ENCODE peak calls at places on chromosomes 16 and 17, in six cellular contexts. T is H1, A is neuronal stem cell, W is H9, G is mesenchymal stem cell, P is trophoblast cell. H is an unnamed sample.
A peak's percentile ranks its signal among the peaks of the same experiment; 100 is the strongest.

GRCh38 chr16:27753563-27753962 is 203.6 kb downstream of the KATNIP start:
- DNase-seq in T (no peak), A (no peak), W (no peak), G (no peak), P (no peak), H (no peak)

GRCh38 chr16:30088832-30089624 is 2.7 kb downstream of the TBX6 start:
- DNase-seq in T (no peak), A (no peak), W (no peak), G (no peak), P (no peak), H (no peak)

GRCh38 chr16:72996291-72997062 is 51.5 kb downstream of the ZFHX3 start:
- DNase-seq in T (no peak), A (no peak), W (no peak), G (no peak), P (peak; percentile 79), H (no peak)

GRCh38 chr16:85390511-85391174 is 222.5 kb upstream of the GSE1 start:
- DNase-seq in T (peak; percentile 42), A (no peak), W (no peak), G (peak; percentile 95), P (peak; percentile 96), H (peak; percentile 95)

GRCh38 chr17:10071141-10071540 is 127.3 kb downstream of the GAS7 start:
- DNase-seq in T (no peak), A (no peak), W (no peak), G (no peak), P (no peak), H (no peak)

GRCh38 chr17:42618442-42619150 is 9.1 kb downstream of the TUBG1 start:
- DNase-seq in T (peak; percentile 77), A (no peak), W (peak; percentile 91), G (peak; percentile 25), P (peak; percentile 12), H (no peak)

GRCh38 chr17:4529533-4530152 is 25.5 kb downstream of the MYBBP1A start:
- DNase-seq in T (no peak), A (no peak), W (no peak), G (no peak), P (no peak), H (no peak)

GRCh38 chr17:38352245-38353083 is 820 bp downstream of the SOCS7 start:
- DNase-seq in T (peak; percentile 66), A (no peak), W (peak; percentile 61), G (peak; percentile 52), P (no peak), H (no peak)

GRCh38 chr17:48754500-48755261 is 26.1 kb upstream of the HOXB13 start:
- DNase-seq in T (peak; percentile 75), A (no peak), W (peak; percentile 92), G (no peak), P (no peak), H (no peak)

GRCh38 chr16:27894441-27894840 is 169.1 kb downstream of the GSG1L start:
- DNase-seq in T (no peak), A (no peak), W (no peak), G (no peak), P (no peak), H (no peak)

GRCh38 chr16:12646490-12647274 is 157.0 kb downstream of the CPPED1 start:
- DNase-seq in T (no peak), A (no peak), W (no peak), G (peak; percentile 20), P (no peak), H (no peak)

GRCh38 chr16:57590654-57591085 is 37.8 kb upstream of the ADGRG1 start:
- DNase-seq in T (no peak), A (no peak), W (no peak), G (peak; percentile 91), P (peak; percentile 61), H (peak; percentile 80)

GRCh38 chr17:61323015-61323379 is 76.6 kb upstream of the TBX2 start:
- DNase-seq in T (no peak), A (no peak), W (no peak), G (no peak), P (no peak), H (no peak)

GRCh38 chr16:1680361-1680760 is 2.3 kb downstream of the JPT2 start:
- DNase-seq in T (no peak), A (no peak), W (no peak), G (no peak), P (no peak), H (no peak)
- H3K14ac ChIP-seq in T (no peak overlapping the region), A (no peak overlapping the region), W (no peak overlapping the region), G (no peak overlapping the region), P (peak overlapping the region; percentile 30), H (no peak overlapping the region)

DNA sequence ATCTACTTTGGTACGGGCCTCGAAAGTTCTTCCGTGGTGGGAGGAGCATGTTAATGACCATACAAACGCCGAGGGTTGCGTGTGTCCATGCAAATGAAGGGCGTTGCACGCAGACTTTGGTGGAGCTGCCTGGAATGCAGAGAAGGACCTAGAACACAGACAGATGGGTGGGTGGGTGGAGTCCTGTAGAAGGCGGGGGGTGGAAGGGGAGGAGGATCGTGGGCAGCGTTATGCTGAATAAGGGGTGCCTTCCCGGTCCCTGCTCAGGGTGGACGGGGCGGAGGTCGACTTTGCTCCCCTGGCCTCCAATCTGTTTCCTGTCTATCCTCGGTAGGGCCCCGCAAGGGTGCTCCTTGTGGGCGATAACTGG is 795 bp upstream of the PAQR4 start:
- DNase-seq in T (no peak), A (no peak), W (no peak), G (no peak), P (no peak), H (no peak)
- H3K14ac ChIP-seq in T (no peak overlapping the region), A (no peak overlapping the region), W (no peak overlapping the region), G (no peak overlapping the region), P (no peak overlapping the region), H (no peak overlapping the region)

GRCh38 chr17:19333132-19333440 is 29.4 kb downstream of the B9D1 start:
- DNase-seq in T (no peak), A (no peak), W (no peak), G (no peak), P (no peak), H (no peak)

GRCh38 chr17:19330271-19330670 is 32.3 kb downstream of the B9D1 start:
- DNase-seq in T (no peak), A (no peak), W (no peak), G (no peak), P (no peak), H (no peak)

GRCh38 chr17:19331134-19331533 is 31.4 kb downstream of the B9D1 start:
- DNase-seq in T (no peak), A (no peak), W (no peak), G (peak; percentile 77), P (peak; percentile 80), H (peak; percentile 92)

GRCh38 chr17:19332371-19333131 is 30.0 kb downstream of the B9D1 start:
- DNase-seq in T (no peak), A (no peak), W (no peak), G (no peak), P (peak; percentile 57), H (no peak)

GRCh38 chr17:19331553-19332245 is 30.8 kb downstream of the B9D1 start:
- DNase-seq in T (no peak), A (no peak), W (no peak), G (no peak), P (no peak), H (peak; percentile 22)
- H3K14ac ChIP-seq in T (no peak overlapping the region), A (no peak overlapping the region), W (no peak overlapping the region), G (no peak overlapping the region), P (peak overlapping the region; percentile 10), H (peak overlapping the region; percentile 40)

GRCh38 chr17:75900691-75901533 is 3.8 kb downstream of the MRPL38 start:
- DNase-seq in T (no peak), A (no peak), W (peak; percentile 25), G (no peak), P (no peak), H (no peak)

GRCh38 chr17:75902406-75902805 is 2.3 kb downstream of the MRPL38 start:
- DNase-seq in T (no peak), A (no peak), W (no peak), G (no peak), P (no peak), H (no peak)

GRCh38 chr17:75899353-75899752 is 2.6 kb upstream of the TRIM65 start:
- DNase-seq in T (no peak), A (no peak), W (peak; percentile 30), G (no peak), P (no peak), H (no peak)

GRCh38 chr17:75899767-75900468 is 3.2 kb upstream of the TRIM65 start:
- DNase-seq in T (no peak), A (no peak), W (no peak), G (no peak), P (no peak), H (no peak)

GRCh38 chr17:75901727-75902126 is 3.0 kb downstream of the MRPL38 start:
- DNase-seq in T (no peak), A (no peak), W (no peak), G (no peak), P (no peak), H (no peak)
- H3K14ac ChIP-seq in T (no peak overlapping the region), A (no peak overlapping the region), W (no peak overlapping the region), G (no peak overlapping the region), P (no peak overlapping the region), H (no peak overlapping the region)

DNA sequence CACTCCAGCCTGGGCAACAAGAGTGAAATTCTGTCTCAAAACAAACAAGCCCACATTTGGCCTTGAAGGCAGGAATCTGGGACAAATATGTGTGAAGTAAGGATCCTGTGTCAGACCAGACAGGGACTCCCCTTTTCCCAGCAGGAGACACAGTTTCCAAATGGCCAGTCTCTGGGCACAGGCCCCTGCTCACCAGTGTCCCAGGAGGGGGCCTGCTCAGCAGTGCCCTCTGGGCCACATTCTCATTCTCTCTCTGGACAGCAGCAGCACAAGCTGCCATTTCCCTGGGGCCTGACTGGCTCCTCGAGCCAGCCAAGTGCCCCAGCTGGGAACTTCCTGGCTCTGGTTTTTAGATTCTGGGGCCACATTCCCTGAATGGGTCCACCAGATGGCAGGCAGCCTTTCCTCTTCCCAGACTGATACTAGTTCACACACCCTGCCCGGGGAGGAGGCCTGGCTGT is 11.7 kb upstream of the MNT start:
- DNase-seq in T (peak; percentile 57), A (no peak), W (peak; percentile 81), G (peak; percentile 66), P (peak; percentile 46), H (no peak)
- H3K14ac ChIP-seq in T (no peak overlapping the region), A (no peak overlapping the region), W (no peak overlapping the region), G (no peak overlapping the region), P (no peak overlapping the region), H (peak overlapping the region; percentile 37)

GRCh38 chr17:12964162-12964561 is 53.7 kb downstream of the ELAC2 start:
- DNase-seq in T (no peak), A (no peak), W (no peak), G (no peak), P (no peak), H (no peak)

GRCh38 chr17:12964840-12965239 is 53.0 kb downstream of the ELAC2 start:
- DNase-seq in T (no peak), A (no peak), W (no peak), G (no peak), P (no peak), H (no peak)

GRCh38 chr17:12965988-12966387 is 51.8 kb downstream of the ELAC2 start:
- DNase-seq in T (no peak), A (no peak), W (no peak), G (no peak), P (no peak), H (no peak)

GRCh38 chr17:12961655-12962054 is 56.2 kb downstream of the ELAC2 start:
- DNase-seq in T (no peak), A (no peak), W (no peak), G (no peak), P (no peak), H (no peak)

GRCh38 chr17:12963505-12963904 is 54.3 kb downstream of the ELAC2 start:
- DNase-seq in T (no peak), A (no peak), W (no peak), G (no peak), P (no peak), H (no peak)
- H3K14ac ChIP-seq in T (no peak overlapping the region), A (peak overlapping the region; percentile 73), W (no peak overlapping the region), G (no peak overlapping the region), P (no peak overlapping the region), H (no peak overlapping the region)

GRCh38 chr16:18805257-18805773 is 4.0 kb upstream of the ARL6IP1 start:
- DNase-seq in T (no peak), A (no peak), W (no peak), G (no peak), P (no peak), H (no peak)
- H3K14ac ChIP-seq in T (no peak overlapping the region), A (no peak overlapping the region), W (no peak overlapping the region), G (no peak overlapping the region), P (no peak overlapping the region), H (no peak overlapping the region)

H was measured in IMR-90.